ENCODE peak calls at places on chromosomes 16 and 17, in seven cellular contexts. One of them, this sample, is unnamed.
A peak's percentile ranks its signal among the peaks of the same experiment; 100 is the strongest.

GRCh38 chr17:39543669-39544068 is 64.1 kb downstream of the NEUROD2 start:
- DNase-seq in CD8-positive, alpha-beta T cell: no peak
- DNase-seq in NCI-H2081: no peak
- DNase-seq in GM19239: no peak
- DNase-seq in GM04504: no peak
- DNase-seq in DMS79 treated with DMSO at 0.1 percent for 48 hours: no peak
- DNase-seq in heart right ventricle: no peak
- DNase-seq in this sample: no peak

GRCh38 chr17:58005031-58005727 is 1.9 kb downstream of the SRSF1 start:
- DNase-seq in GM04504: no peak
- DNase-seq in DMS79 treated with DMSO at 0.1 percent for 48 hours: no peak
- DNase-seq in CD8-positive, alpha-beta T cell: no peak
- DNase-seq in NCI-H2081: no peak
- DNase-seq in GM19239: no peak
- DNase-seq in heart right ventricle: no peak
- DNase-seq in this sample: no peak

GRCh38 chr17:47935961-47936360 is 5.4 kb upstream of the PNPO start:
- DNase-seq in GM19239: no peak
- DNase-seq in DMS79 treated with DMSO at 0.1 percent for 48 hours: no peak
- DNase-seq in CD8-positive, alpha-beta T cell: no peak
- DNase-seq in GM04504: peak; percentile 30
- DNase-seq in NCI-H2081: no peak
- DNase-seq in heart right ventricle: no peak
- DNase-seq in this sample: no peak

GRCh38 chr17:80117491-80118401 is 16.4 kb downstream of the GAA start:
- DNase-seq in CD8-positive, alpha-beta T cell: no peak
- DNase-seq in NCI-H2081: no peak
- DNase-seq in heart right ventricle: no peak
- DNase-seq in GM04504: no peak
- DNase-seq in DMS79 treated with DMSO at 0.1 percent for 48 hours: no peak
- DNase-seq in GM19239: no peak
- DNase-seq in this sample: peak; percentile 47

GRCh38 chr16:82063456-82064082 is 28.5 kb downstream of the HSD17B2 start:
- DNase-seq in GM19239: no peak
- DNase-seq in DMS79 treated with DMSO at 0.1 percent for 48 hours: no peak
- DNase-seq in NCI-H2081: no peak
- DNase-seq in CD8-positive, alpha-beta T cell: no peak
- DNase-seq in heart right ventricle: no peak
- DNase-seq in GM04504: no peak
- DNase-seq in this sample: no peak

GRCh38 chr17:1755252-1755992 is 6.4 kb upstream of the SERPINF1 start:
- DNase-seq in DMS79 treated with DMSO at 0.1 percent for 48 hours: no peak
- DNase-seq in CD8-positive, alpha-beta T cell: no peak
- DNase-seq in GM19239: no peak
- DNase-seq in heart right ventricle: no peak
- DNase-seq in NCI-H2081: peak; percentile 52
- DNase-seq in GM04504: no peak
- DNase-seq in this sample: no peak

GRCh38 chr16:26952411-26952810 is 114.3 kb upstream of the C16orf82 start:
- DNase-seq in CD8-positive, alpha-beta T cell: no peak
- DNase-seq in GM04504: no peak
- DNase-seq in GM19239: no peak
- DNase-seq in heart right ventricle: no peak
- DNase-seq in NCI-H2081: no peak
- DNase-seq in DMS79 treated with DMSO at 0.1 percent for 48 hours: no peak
- DNase-seq in this sample: no peak

GRCh38 chr17:42680331-42680808 is 1.3 kb downstream of the CCR10 start:
- DNase-seq in CD8-positive, alpha-beta T cell: no peak
- DNase-seq in GM04504: no peak
- DNase-seq in heart right ventricle: no peak
- DNase-seq in GM19239: no peak
- DNase-seq in DMS79 treated with DMSO at 0.1 percent for 48 hours: peak; percentile 25
- DNase-seq in NCI-H2081: no peak
- DNase-seq in this sample: no peak

GRCh38 chr16:86490859-86491642 is 19.3 kb upstream of the FOXF1 start:
- DNase-seq in heart right ventricle: no peak
- DNase-seq in GM19239: no peak
- DNase-seq in DMS79 treated with DMSO at 0.1 percent for 48 hours: peak; percentile 51
- DNase-seq in GM04504: peak; percentile 38
- DNase-seq in CD8-positive, alpha-beta T cell: no peak
- DNase-seq in NCI-H2081: no peak
- DNase-seq in this sample: no peak

GRCh38 chr16:76287466-76287865 is 10.3 kb downstream of the CNTNAP4 start:
- DNase-seq in CD8-positive, alpha-beta T cell: no peak
- DNase-seq in GM19239: no peak
- DNase-seq in heart right ventricle: no peak
- DNase-seq in DMS79 treated with DMSO at 0.1 percent for 48 hours: no peak
- DNase-seq in NCI-H2081: no peak
- DNase-seq in GM04504: no peak
- DNase-seq in this sample: no peak

GRCh38 chr17:41835214-41835799 is 725 bp downstream of the NT5C3B start:
- DNase-seq in NCI-H2081: no peak
- DNase-seq in DMS79 treated with DMSO at 0.1 percent for 48 hours: no peak
- DNase-seq in GM19239: no peak
- DNase-seq in heart right ventricle: no peak
- DNase-seq in CD8-positive, alpha-beta T cell: no peak
- DNase-seq in GM04504: no peak
- DNase-seq in this sample: no peak

GRCh38 chr16:78984324-78984723 is 616.2 kb downstream of the MAF start:
- DNase-seq in heart right ventricle: no peak
- DNase-seq in DMS79 treated with DMSO at 0.1 percent for 48 hours: no peak
- DNase-seq in CD8-positive, alpha-beta T cell: no peak
- DNase-seq in NCI-H2081: no peak
- DNase-seq in GM04504: no peak
- DNase-seq in GM19239: no peak
- DNase-seq in this sample: no peak

GRCh38 chr17:2101448-2102257 is 46.8 kb downstream of the HIC1 start:
- DNase-seq in NCI-H2081: peak; percentile 77
- DNase-seq in CD8-positive, alpha-beta T cell: peak; percentile 57
- DNase-seq in GM19239: no peak
- DNase-seq in heart right ventricle: no peak
- DNase-seq in GM04504: no peak
- DNase-seq in DMS79 treated with DMSO at 0.1 percent for 48 hours: peak; percentile 93
- DNase-seq in this sample: peak; percentile 67

GRCh38 chr17:77598241-77598620 is 360.3 kb upstream of the TNRC6C start:
- DNase-seq in GM04504: no peak
- DNase-seq in CD8-positive, alpha-beta T cell: no peak
- DNase-seq in NCI-H2081: no peak
- DNase-seq in GM19239: no peak
- DNase-seq in heart right ventricle: no peak
- DNase-seq in DMS79 treated with DMSO at 0.1 percent for 48 hours: no peak
- DNase-seq in this sample: no peak

GRCh38 chr17:82327757-82328140 is 5.8 kb downstream of the SECTM1 start:
- DNase-seq in DMS79 treated with DMSO at 0.1 percent for 48 hours: no peak
- DNase-seq in heart right ventricle: no peak
- DNase-seq in GM04504: no peak
- DNase-seq in CD8-positive, alpha-beta T cell: no peak
- DNase-seq in GM19239: no peak
- DNase-seq in NCI-H2081: no peak
- DNase-seq in this sample: no peak

GRCh38 chr17:45116434-45117016 is 15.8 kb downstream of the PLCD3 start:
- DNase-seq in heart right ventricle: no peak
- DNase-seq in GM04504: no peak
- DNase-seq in GM19239: no peak
- DNase-seq in DMS79 treated with DMSO at 0.1 percent for 48 hours: no peak
- DNase-seq in CD8-positive, alpha-beta T cell: no peak
- DNase-seq in NCI-H2081: no peak
- DNase-seq in this sample: no peak

GRCh38 chr16:12141556-12141955 is 165.0 kb downstream of the SNX29 start:
- DNase-seq in GM19239: no peak
- DNase-seq in GM04504: no peak
- DNase-seq in heart right ventricle: no peak
- DNase-seq in CD8-positive, alpha-beta T cell: no peak
- DNase-seq in DMS79 treated with DMSO at 0.1 percent for 48 hours: no peak
- DNase-seq in NCI-H2081: no peak
- DNase-seq in this sample: no peak

GRCh38 chr16:8674413-8675022 is at the start of gene ABAT:
- DNase-seq in GM04504: peak; percentile 41
- DNase-seq in GM19239: peak; percentile 95
- DNase-seq in heart right ventricle: peak; percentile 92
- DNase-seq in DMS79 treated with DMSO at 0.1 percent for 48 hours: peak; percentile 57
- DNase-seq in NCI-H2081: peak; percentile 85
- DNase-seq in CD8-positive, alpha-beta T cell: peak; percentile 89
- DNase-seq in this sample: peak; percentile 94

GRCh38 chr16:13471036-13471435 is 448.9 kb upstream of the ERCC4 start:
- DNase-seq in DMS79 treated with DMSO at 0.1 percent for 48 hours: no peak
- DNase-seq in GM19239: no peak
- DNase-seq in GM04504: no peak
- DNase-seq in CD8-positive, alpha-beta T cell: no peak
- DNase-seq in NCI-H2081: no peak
- DNase-seq in heart right ventricle: no peak
- DNase-seq in this sample: no peak

GRCh38 chr17:73420897-73421296 is 109.1 kb upstream of the CDC42EP4 start:
- DNase-seq in GM19239: no peak
- DNase-seq in DMS79 treated with DMSO at 0.1 percent for 48 hours: no peak
- DNase-seq in NCI-H2081: no peak
- DNase-seq in heart right ventricle: no peak
- DNase-seq in GM04504: no peak
- DNase-seq in CD8-positive, alpha-beta T cell: no peak
- DNase-seq in this sample: no peak

GRCh38 chr17:32625971-32626370 is 139.2 kb downstream of the CDK5R1 start:
- DNase-seq in heart right ventricle: no peak
- DNase-seq in GM04504: no peak
- DNase-seq in NCI-H2081: peak; percentile 94
- DNase-seq in DMS79 treated with DMSO at 0.1 percent for 48 hours: no peak
- DNase-seq in CD8-positive, alpha-beta T cell: no peak
- DNase-seq in GM19239: no peak
- DNase-seq in this sample: no peak

GRCh38 chr17:32518856-32519768 is 32.3 kb downstream of the CDK5R1 start:
- DNase-seq in NCI-H2081: peak; percentile 83
- DNase-seq in GM04504: no peak
- DNase-seq in CD8-positive, alpha-beta T cell: peak; percentile 76
- DNase-seq in DMS79 treated with DMSO at 0.1 percent for 48 hours: peak; percentile 94
- DNase-seq in heart right ventricle: peak; percentile 62
- DNase-seq in GM19239: no peak
- DNase-seq in this sample: peak; percentile 34